ENCODE peak calls at places on chromosomes 11 and 22, in ten cellular contexts. One of them, this sample, is unnamed.

GRCh38 chr22:20418211-20418788 is 19.3 kb downstream of the SCARF2 start:
- DNase-seq in AG09319: peak
- DNase-seq in heart right ventricle: peak
- DNase-seq in hepatocyte: peak
- DNase-seq in BE2C: peak
- DNase-seq in H9: peak
- DNase-seq in ovary: peak
- DNase-seq in brain microvascular endothelial cell: peak
- DNase-seq in mucosa of descending colon: peak
- DNase-seq in uterus: peak
- DNase-seq in this sample: no peak

GRCh38 chr11:3203221-3204043 is 15.2 kb downstream of the MRGPRG start:
- DNase-seq in AG09319: no peak
- DNase-seq in heart right ventricle: no peak
- DNase-seq in hepatocyte: peak
- DNase-seq in BE2C: peak
- DNase-seq in H9: peak
- DNase-seq in ovary: peak
- DNase-seq in brain microvascular endothelial cell: no peak
- DNase-seq in mucosa of descending colon: peak
- DNase-seq in uterus: no peak
- DNase-seq in this sample: peak

GRCh38 chr22:45310331-45311032 is 748 bp downstream of the FAM118A start:
- DNase-seq in AG09319: no peak
- DNase-seq in heart right ventricle: peak
- DNase-seq in hepatocyte: no peak
- DNase-seq in BE2C: no peak
- DNase-seq in H9: no peak
- DNase-seq in ovary: no peak
- DNase-seq in brain microvascular endothelial cell: no peak
- DNase-seq in mucosa of descending colon: peak
- DNase-seq in uterus: no peak
- DNase-seq in this sample: no peak

GRCh38 chr22:18976197-18976751 is 40.2 kb upstream of the PRODH start:
- DNase-seq in AG09319: no peak
- DNase-seq in heart right ventricle: no peak
- DNase-seq in hepatocyte: no peak
- DNase-seq in BE2C: no peak
- DNase-seq in H9: no peak
- DNase-seq in ovary: no peak
- DNase-seq in brain microvascular endothelial cell: no peak
- DNase-seq in mucosa of descending colon: no peak
- DNase-seq in uterus: no peak
- DNase-seq in this sample: no peak

GRCh38 chr11:1699771-1700170 is 2.8 kb downstream of the KRTAP5-6 start:
- DNase-seq in AG09319: no peak
- DNase-seq in heart right ventricle: no peak
- DNase-seq in hepatocyte: no peak
- DNase-seq in BE2C: no peak
- DNase-seq in H9: no peak
- DNase-seq in ovary: no peak
- DNase-seq in brain microvascular endothelial cell: no peak
- DNase-seq in mucosa of descending colon: no peak
- DNase-seq in uterus: no peak
- DNase-seq in this sample: no peak

GRCh38 chr11:122717264-122717867 is 61.8 kb downstream of the UBASH3B start:
- DNase-seq in AG09319: no peak
- DNase-seq in heart right ventricle: no peak
- DNase-seq in hepatocyte: no peak
- DNase-seq in BE2C: no peak
- DNase-seq in H9: no peak
- DNase-seq in ovary: no peak
- DNase-seq in brain microvascular endothelial cell: no peak
- DNase-seq in mucosa of descending colon: peak
- DNase-seq in uterus: no peak
- DNase-seq in this sample: peak

GRCh38 chr11:111833524-111833923 is 37.9 kb downstream of the ALG9 start:
- DNase-seq in AG09319: no peak
- DNase-seq in heart right ventricle: no peak
- DNase-seq in hepatocyte: no peak
- DNase-seq in BE2C: peak
- DNase-seq in H9: no peak
- DNase-seq in ovary: no peak
- DNase-seq in brain microvascular endothelial cell: peak
- DNase-seq in mucosa of descending colon: no peak
- DNase-seq in uterus: no peak
- DNase-seq in this sample: no peak

GRCh38 chr11:117170210-117170609 is 8.3 kb upstream of the SIDT2 start:
- DNase-seq in AG09319: no peak
- DNase-seq in heart right ventricle: no peak
- DNase-seq in hepatocyte: no peak
- DNase-seq in BE2C: no peak
- DNase-seq in H9: no peak
- DNase-seq in ovary: no peak
- DNase-seq in brain microvascular endothelial cell: no peak
- DNase-seq in mucosa of descending colon: no peak
- DNase-seq in uterus: no peak
- DNase-seq in this sample: no peak

GRCh38 chr22:21977814-21978213 is 4.8 kb downstream of the TOP3B start:
- DNase-seq in AG09319: no peak
- DNase-seq in heart right ventricle: no peak
- DNase-seq in hepatocyte: no peak
- DNase-seq in BE2C: no peak
- DNase-seq in H9: no peak
- DNase-seq in ovary: no peak
- DNase-seq in brain microvascular endothelial cell: no peak
- DNase-seq in mucosa of descending colon: peak
- DNase-seq in uterus: no peak
- DNase-seq in this sample: no peak

GRCh38 chr22:23217171-23218052 is 37.1 kb downstream of the BCR start:
- DNase-seq in AG09319: no peak
- DNase-seq in heart right ventricle: peak
- DNase-seq in hepatocyte: no peak
- DNase-seq in BE2C: no peak
- DNase-seq in H9: no peak
- DNase-seq in ovary: peak
- DNase-seq in brain microvascular endothelial cell: no peak
- DNase-seq in mucosa of descending colon: no peak
- DNase-seq in uterus: no peak
- DNase-seq in this sample: no peak

GRCh38 chr11:76314741-76315090 is 66.2 kb downstream of the THAP12 start:
- DNase-seq in AG09319: no peak
- DNase-seq in heart right ventricle: no peak
- DNase-seq in hepatocyte: no peak
- DNase-seq in BE2C: no peak
- DNase-seq in H9: no peak
- DNase-seq in ovary: no peak
- DNase-seq in brain microvascular endothelial cell: peak
- DNase-seq in mucosa of descending colon: no peak
- DNase-seq in uterus: no peak
- DNase-seq in this sample: no peak

GRCh38 chr11:62646825-62647608 is 604 bp upstream of the GANAB start:
- DNase-seq in AG09319: no peak
- DNase-seq in heart right ventricle: no peak
- DNase-seq in hepatocyte: no peak
- DNase-seq in BE2C: no peak
- DNase-seq in H9: peak
- DNase-seq in ovary: peak
- DNase-seq in brain microvascular endothelial cell: no peak
- DNase-seq in mucosa of descending colon: no peak
- DNase-seq in uterus: no peak
- DNase-seq in this sample: no peak

GRCh38 chr11:31608995-31609394 is 99.4 kb downstream of the ELP4 start:
- DNase-seq in AG09319: no peak
- DNase-seq in heart right ventricle: no peak
- DNase-seq in hepatocyte: no peak
- DNase-seq in BE2C: no peak
- DNase-seq in H9: no peak
- DNase-seq in ovary: no peak
- DNase-seq in brain microvascular endothelial cell: no peak
- DNase-seq in mucosa of descending colon: no peak
- DNase-seq in uterus: no peak
- DNase-seq in this sample: no peak

GRCh38 chr11:77377734-77378133 is 76.2 kb upstream of the GDPD4 start:
- DNase-seq in AG09319: no peak
- DNase-seq in heart right ventricle: no peak
- DNase-seq in hepatocyte: no peak
- DNase-seq in BE2C: no peak
- DNase-seq in H9: no peak
- DNase-seq in ovary: no peak
- DNase-seq in brain microvascular endothelial cell: no peak
- DNase-seq in mucosa of descending colon: no peak
- DNase-seq in uterus: no peak
- DNase-seq in this sample: no peak

GRCh38 chr22:43185860-43186261 is 1.1 kb downstream of the TTLL12 start:
- DNase-seq in AG09319: no peak
- DNase-seq in heart right ventricle: peak
- DNase-seq in hepatocyte: peak
- DNase-seq in BE2C: peak
- DNase-seq in H9: no peak
- DNase-seq in ovary: peak
- DNase-seq in brain microvascular endothelial cell: peak
- DNase-seq in mucosa of descending colon: peak
- DNase-seq in uterus: peak
- DNase-seq in this sample: no peak

GRCh38 chr22:29773233-29773632 is 6.1 kb downstream of the UQCR10 start:
- DNase-seq in AG09319: no peak
- DNase-seq in heart right ventricle: no peak
- DNase-seq in hepatocyte: peak
- DNase-seq in BE2C: no peak
- DNase-seq in H9: no peak
- DNase-seq in ovary: no peak
- DNase-seq in brain microvascular endothelial cell: no peak
- DNase-seq in mucosa of descending colon: no peak
- DNase-seq in uterus: no peak
- DNase-seq in this sample: no peak

GRCh38 chr22:30201970-30202369 is 44.6 kb downstream of the LIF start:
- DNase-seq in AG09319: no peak
- DNase-seq in heart right ventricle: no peak
- DNase-seq in hepatocyte: no peak
- DNase-seq in BE2C: no peak
- DNase-seq in H9: no peak
- DNase-seq in ovary: no peak
- DNase-seq in brain microvascular endothelial cell: peak
- DNase-seq in mucosa of descending colon: no peak
- DNase-seq in uterus: no peak
- DNase-seq in this sample: no peak

GRCh38 chr11:86183694-86184093 is 60.9 kb upstream of the EED start:
- DNase-seq in AG09319: no peak
- DNase-seq in heart right ventricle: no peak
- DNase-seq in hepatocyte: peak
- DNase-seq in BE2C: no peak
- DNase-seq in H9: no peak
- DNase-seq in ovary: no peak
- DNase-seq in brain microvascular endothelial cell: peak
- DNase-seq in mucosa of descending colon: no peak
- DNase-seq in uterus: no peak
- DNase-seq in this sample: peak

GRCh38 chr11:32713496-32713895 is 81.0 kb downstream of the CCDC73 start:
- DNase-seq in AG09319: no peak
- DNase-seq in heart right ventricle: no peak
- DNase-seq in hepatocyte: peak
- DNase-seq in BE2C: no peak
- DNase-seq in H9: no peak
- DNase-seq in ovary: no peak
- DNase-seq in brain microvascular endothelial cell: no peak
- DNase-seq in mucosa of descending colon: no peak
- DNase-seq in uterus: no peak
- DNase-seq in this sample: no peak
- TF ChIP-seq CTCF in AG09319: peak
- TF ChIP-seq CTCF in heart right ventricle: peak
- TF ChIP-seq CTCF in hepatocyte: peak
- TF ChIP-seq CTCF in BE2C: peak
- TF ChIP-seq CTCF in H9: peak
- TF ChIP-seq CTCF in ovary: no peak
- TF ChIP-seq CTCF in brain microvascular endothelial cell: peak
- TF ChIP-seq CTCF in mucosa of descending colon: no peak
- TF ChIP-seq CTCF in uterus: peak
- TF ChIP-seq CTCF in this sample: no peak

GRCh38 chr11:94107363-94107762 is 21.3 kb upstream of the PANX1 start:
- DNase-seq in AG09319: no peak
- DNase-seq in heart right ventricle: no peak
- DNase-seq in hepatocyte: no peak
- DNase-seq in BE2C: no peak
- DNase-seq in H9: no peak
- DNase-seq in ovary: no peak
- DNase-seq in brain microvascular endothelial cell: no peak
- DNase-seq in mucosa of descending colon: no peak
- DNase-seq in uterus: no peak
- DNase-seq in this sample: no peak
- TF ChIP-seq CTCF in AG09319: no peak
- TF ChIP-seq CTCF in heart right ventricle: no peak
- TF ChIP-seq CTCF in hepatocyte: peak
- TF ChIP-seq CTCF in BE2C: peak
- TF ChIP-seq CTCF in H9: peak
- TF ChIP-seq CTCF in ovary: no peak
- TF ChIP-seq CTCF in brain microvascular endothelial cell: peak
- TF ChIP-seq CTCF in mucosa of descending colon: no peak
- TF ChIP-seq CTCF in uterus: no peak
- TF ChIP-seq CTCF in this sample: no peak

GRCh38 chr11:13861411-13861810 is 101.1 kb upstream of the SPON1 start:
- DNase-seq in AG09319: no peak
- DNase-seq in heart right ventricle: no peak
- DNase-seq in hepatocyte: no peak
- DNase-seq in BE2C: no peak
- DNase-seq in H9: no peak
- DNase-seq in ovary: no peak
- DNase-seq in brain microvascular endothelial cell: no peak
- DNase-seq in mucosa of descending colon: no peak
- DNase-seq in uterus: no peak
- DNase-seq in this sample: no peak
- TF ChIP-seq CTCF in AG09319: no peak
- TF ChIP-seq CTCF in heart right ventricle: no peak
- TF ChIP-seq CTCF in hepatocyte: no peak
- TF ChIP-seq CTCF in BE2C: no peak
- TF ChIP-seq CTCF in H9: no peak
- TF ChIP-seq CTCF in ovary: no peak
- TF ChIP-seq CTCF in brain microvascular endothelial cell: no peak
- TF ChIP-seq CTCF in mucosa of descending colon: no peak
- TF ChIP-seq CTCF in uterus: no peak
- TF ChIP-seq CTCF in this sample: no peak

DNA sequence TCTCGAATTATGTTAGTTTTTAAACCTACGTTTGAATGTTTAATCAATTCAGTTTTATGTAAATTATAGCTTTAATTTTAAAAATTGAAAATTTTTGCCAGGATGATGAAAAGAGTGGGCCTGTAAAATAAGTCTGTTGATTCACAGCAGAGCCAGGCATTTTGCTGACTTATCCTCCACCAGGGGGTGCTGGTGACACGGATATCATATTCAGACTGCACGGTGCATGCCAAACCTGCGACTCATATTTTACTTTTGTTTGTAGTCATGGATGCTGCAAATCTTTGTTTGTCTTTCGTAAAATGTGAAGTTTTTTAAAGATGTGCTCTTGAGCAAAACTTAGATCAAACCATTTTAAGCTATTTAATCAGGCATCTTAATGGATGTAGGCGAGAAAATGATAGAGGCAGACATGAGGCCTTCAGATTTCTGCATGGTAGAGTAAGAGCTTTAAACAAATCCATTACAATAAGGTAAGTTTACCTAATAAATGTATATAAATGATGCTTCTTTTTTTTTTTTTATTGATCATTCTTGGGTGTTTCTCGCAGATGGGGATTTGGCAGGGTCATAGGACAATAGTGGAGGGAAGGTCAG is 3.6 kb upstream of the OR8B3 start:
- DNase-seq in AG09319: peak
- DNase-seq in heart right ventricle: peak
- DNase-seq in hepatocyte: peak
- DNase-seq in BE2C: peak
- DNase-seq in H9: peak
- DNase-seq in ovary: no peak
- DNase-seq in brain microvascular endothelial cell: peak
- DNase-seq in mucosa of descending colon: no peak
- DNase-seq in uterus: no peak
- DNase-seq in this sample: peak
- TF ChIP-seq CTCF in AG09319: peak
- TF ChIP-seq CTCF in heart right ventricle: peak
- TF ChIP-seq CTCF in hepatocyte: peak
- TF ChIP-seq CTCF in BE2C: peak
- TF ChIP-seq CTCF in H9: peak
- TF ChIP-seq CTCF in ovary: no peak
- TF ChIP-seq CTCF in brain microvascular endothelial cell: peak
- TF ChIP-seq CTCF in mucosa of descending colon: peak
- TF ChIP-seq CTCF in uterus: no peak
- TF ChIP-seq CTCF in this sample: peak